ENCODE peak calls at places on chromosomes 7 and 10, in five cellular contexts. J is sciatic nerve, W is T-cell, I is body of pancreas, R is right lobe of liver. S is an unnamed sample.

GRCh38 chr7:134780166-134780853 is 876 bp downstream of the CALD1 start:
- ATAC-seq in J (peak; percentile 27), W (no peak), I (no peak), R (no peak), S (no peak)

GRCh38 chr7:49817251-49817650 is 43.8 kb downstream of the VWC2 start:
- ATAC-seq in I (no peak), W (no peak), R (no peak), J (no peak), S (no peak)

GRCh38 chr7:118573065-118573464 is 348.6 kb downstream of the ANKRD7 start:
- ATAC-seq in W (no peak), J (no peak), I (peak; percentile 27), R (no peak), S (no peak)

GRCh38 chr7:25642849-25643248 is 414.6 kb upstream of the NPVF start:
- ATAC-seq in J (no peak), W (no peak), I (no peak), R (no peak), S (no peak)

GRCh38 chr7:222716-223041 is 30.3 kb downstream of the FAM20C start:
- ATAC-seq in R (no peak), W (no peak), I (no peak), J (no peak), S (no peak)

GRCh38 chr7:119175916-119176627 is 951.6 kb downstream of the ANKRD7 start:
- ATAC-seq in W (no peak), J (peak; percentile 38), R (peak; percentile 74), I (peak; percentile 40), S (no peak)

GRCh38 chr10:3429651-3430050 is 257.1 kb upstream of the PITRM1 start:
- ATAC-seq in I (no peak), J (no peak), W (no peak), R (no peak), S (no peak)

GRCh38 chr7:147540743-147541142 is 1049.8 kb upstream of the C7orf33 start:
- ATAC-seq in J (no peak), W (no peak), R (no peak), I (no peak), S (no peak)

GRCh38 chr7:38178695-38179344 is 775 bp downstream of the STARD3NL start:
- ATAC-seq in W (peak; percentile 45), R (peak; percentile 21), J (peak; percentile 65), I (peak; percentile 17), S (peak; percentile 35)

GRCh38 chr7:111860248-111860647 is 298.0 kb upstream of the IMMP2L start:
- ATAC-seq in J (no peak), I (no peak), W (no peak), R (no peak), S (no peak)

GRCh38 chr7:70647801-70648491 is 484.0 kb upstream of the GALNT17 start:
- ATAC-seq in W (peak; percentile 98), J (no peak), I (no peak), R (peak; percentile 64), S (peak; percentile 95)

GRCh38 chr7:22117222-22117621 is 171.5 kb upstream of the CDCA7L start:
- ATAC-seq in R (no peak), I (no peak), W (no peak), J (no peak), S (peak; percentile 79)

GRCh38 chr10:29470843-29471482 is 163.8 kb downstream of the SVIL start:
- ATAC-seq in W (no peak), I (no peak), R (no peak), J (no peak), S (no peak)

GRCh38 chr10:122863216-122863615 is 16.2 kb downstream of the FAM24B start:
- ATAC-seq in I (no peak), R (no peak), W (no peak), J (no peak), S (no peak)

GRCh38 chr7:27053153-27053552 is 42.6 kb downstream of the HOXA1 start:
- ATAC-seq in I (no peak), J (no peak), R (peak; percentile 33), W (no peak), S (no peak)

GRCh38 chr7:99041526-99041925 is 102.4 kb downstream of the SMURF1 start:
- ATAC-seq in I (no peak), R (peak; percentile 42), W (no peak), J (no peak), S (no peak)

GRCh38 chr10:20271490-20271889 is 455.3 kb downstream of the PLXDC2 start:
- ATAC-seq in W (no peak), J (no peak), R (no peak), I (no peak), S (no peak)

GRCh38 chr10:102837230-102837721 is at the start of gene CYP17A1:
- ATAC-seq in J (peak; percentile 27), W (no peak), I (peak; percentile 62), R (peak; percentile 49), S (no peak)

GRCh38 chr10:35368485-35369048 is 32.3 kb downstream of the CCNY start:
- ATAC-seq in W (peak; percentile 58), I (peak; percentile 20), R (no peak), J (peak; percentile 9), S (no peak)

GRCh38 chr10:58637372-58637771 is 124.7 kb downstream of the BICC1 start:
- ATAC-seq in W (no peak), R (peak; percentile 39), J (peak; percentile 52), I (peak; percentile 35), S (no peak)

GRCh38 chr10:79378647-79379511 is 31.6 kb downstream of the PPIF start:
- ATAC-seq in R (no peak), I (no peak), J (no peak), W (no peak), S (no peak)

GRCh38 chr10:127299956-127300689 is 103.7 kb upstream of the INSYN2A start:
- ATAC-seq in I (no peak), J (no peak), R (peak; percentile 45), W (no peak), S (no peak)

GRCh38 chr10:132626761-132627735 is 89.5 kb downstream of the INPP5A start:
- ATAC-seq in J (no peak), I (no peak), W (no peak), R (no peak), S (no peak)

GRCh38 chr10:51257511-51258248 is 183.4 kb downstream of the PRKG1 start:
- ATAC-seq in J (peak; percentile 41), R (no peak), W (no peak), I (no peak), S (no peak)

GRCh38 chr10:4243651-4244050 is 458.6 kb upstream of the KLF6 start:
- ATAC-seq in J (no peak), W (no peak), R (no peak), I (no peak), S (peak; percentile 87)

GRCh38 chr7:5700391-5700985 is 81.0 kb downstream of the RNF216 start:
- ATAC-seq in J (no peak), R (no peak), W (no peak), I (no peak), S (peak; percentile 0)

GRCh38 chr10:28940158-28940888 is 263.0 kb downstream of the BAMBI start:
- ATAC-seq in W (no peak), J (no peak), I (peak; percentile 7), R (peak; percentile 73), S (no peak)

GRCh38 chr7:45407730-45408406 is 166.3 kb upstream of the ADCY1 start:
- ATAC-seq in R (no peak), J (no peak), W (no peak), I (no peak), S (no peak)

GRCh38 chr10:130429809-130430208 is 293.6 kb downstream of the GLRX3 start:
- ATAC-seq in I (no peak), J (no peak), W (no peak), R (no peak), S (no peak)

GRCh38 chr10:82538272-82538671 is 663.3 kb downstream of the NRG3 start:
- ATAC-seq in J (no peak), I (no peak), R (no peak), W (no peak), S (no peak)

GRCh38 chr10:65273063-65273462 is 1652.8 kb upstream of the LRRTM3 start:
- ATAC-seq in W (no peak), R (no peak), J (no peak), I (no peak), S (no peak)

GRCh38 chr7:132541656-132542055 is 34.6 kb downstream of the PLXNA4 start:
- ATAC-seq in R (no peak), J (no peak), W (no peak), I (no peak), S (peak; percentile 24)

GRCh38 chr10:29692121-29692539 is 57.4 kb upstream of the SVIL start:
- ATAC-seq in I (no peak), J (peak; percentile 53), R (no peak), W (no peak), S (no peak)

S was measured in activated T-helper 17 cell treated with anti-CD3 and anti-CD28 coated beads, Interleukin-2, amount 50 U/mL, for 72 hours.